ENCODE peak calls at places on chromosomes 3 and 15, in nine cellular contexts. Z is astrocyte, Y is IMR-90, M is heart right ventricle, R is A549, L is HL-60, G is aorta, W is brain microvascular endothelial cell, I is adrenal gland. Q is an unnamed sample.

GRCh38 chr3:102183186-102183585 is 251.6 kb upstream of the ZPLD1 start:
- DNase-seq in R (no peak), L (no peak), M (no peak), Z (no peak), G (no peak), W (no peak), Y (no peak), I (no peak), Q (no peak)

GRCh38 chr3:12427551-12427950 is 56.7 kb upstream of the TSEN2 start:
- DNase-seq in M (no peak), Y (no peak), I (no peak), R (no peak), Z (no peak), G (no peak), L (no peak), W (no peak), Q (no peak)

GRCh38 chr3:146421814-146422748 is 47.3 kb downstream of the PLSCR2 start:
- DNase-seq in I (no peak), Y (peak), G (no peak), M (no peak), R (peak), W (peak), Z (peak), L (no peak), Q (no peak)

GRCh38 chr3:125165189-125165947 is 47.2 kb downstream of the SLC12A8 start:
- DNase-seq in M (no peak), Z (no peak), L (no peak), R (no peak), G (no peak), W (peak), I (peak), Y (peak), Q (no peak)

GRCh38 chr3:61765109-61765876 is 203.9 kb downstream of the PTPRG start:
- DNase-seq in M (no peak), Y (no peak), L (no peak), Z (no peak), I (no peak), R (no peak), W (no peak), G (no peak), Q (no peak)

GRCh38 chr3:21912656-21913055 is 161.6 kb upstream of the ZNF385D start:
- DNase-seq in Y (peak), R (no peak), M (no peak), I (no peak), L (no peak), G (no peak), Z (peak), W (peak), Q (no peak)

GRCh38 chr3:57065588-57065987 is 5.1 kb downstream of the SPATA12 start:
- DNase-seq in L (no peak), G (no peak), I (peak), W (peak), M (no peak), R (peak), Y (peak), Z (peak), Q (no peak)

GRCh38 chr3:109532257-109533216 is 195.2 kb upstream of the DPPA4 start:
- DNase-seq in M (no peak), I (peak), Z (peak), Y (peak), R (no peak), G (no peak), W (peak), L (peak), Q (no peak)

GRCh38 chr15:91193059-91193715 is 93.1 kb downstream of the SV2B start:
- DNase-seq in G (no peak), R (no peak), M (no peak), Y (no peak), Z (no peak), W (no peak), L (no peak), I (no peak), Q (no peak)

GRCh38 chr3:11720220-11721113 is 76.8 kb upstream of the VGLL4 start:
- DNase-seq in Y (peak), L (peak), W (peak), G (peak), M (peak), R (peak), Z (peak), I (peak), Q (no peak)

GRCh38 chr15:90192961-90193786 is 8.0 kb upstream of the SEMA4B start:
- DNase-seq in M (no peak), Z (no peak), G (no peak), R (no peak), I (peak), Y (peak), L (no peak), W (no peak), Q (no peak)

GRCh38 chr15:36469567-36469966 is 109.9 kb upstream of the CDIN1 start:
- DNase-seq in R (no peak), I (no peak), L (no peak), G (no peak), Z (peak), W (peak), Y (peak), M (no peak), Q (no peak)

GRCh38 chr3:54146383-54147239 is 24.3 kb downstream of the CACNA2D3 start:
- DNase-seq in Y (no peak), L (no peak), Z (no peak), W (peak), G (peak), R (peak), M (peak), I (peak), Q (no peak)

GRCh38 chr3:33578325-33579180 is 138.3 kb upstream of the UBP1 start:
- DNase-seq in Y (peak), I (no peak), Z (peak), M (no peak), W (peak), R (peak), G (no peak), L (no peak), Q (peak)

GRCh38 chr3:147397911-147398809 is 8.2 kb downstream of the ZIC4 start:
- DNase-seq in M (no peak), R (no peak), Z (no peak), I (no peak), Y (no peak), W (no peak), L (no peak), G (no peak), Q (no peak)

GRCh38 chr3:43180027-43180426 is 74.1 kb upstream of the POMGNT2 start:
- DNase-seq in M (peak), Z (peak), I (peak), R (no peak), W (peak), G (no peak), Y (peak), L (peak), Q (peak)

GRCh38 chr3:65833761-65834505 is 204.8 kb downstream of the MAGI1 start:
- DNase-seq in W (peak), G (no peak), M (no peak), Y (peak), Z (peak), L (no peak), I (no peak), R (no peak), Q (no peak)

GRCh38 chr15:72936691-72937679 is 115.3 kb upstream of the NEO1 start:
- DNase-seq in W (no peak), R (no peak), L (no peak), Z (no peak), I (no peak), Y (no peak), G (no peak), M (no peak), Q (no peak)

GRCh38 chr3:107704477-107704876 is 181.7 kb downstream of the BBX start:
- DNase-seq in M (no peak), L (no peak), I (no peak), R (no peak), Z (peak), W (peak), Y (peak), G (no peak), Q (no peak)

GRCh38 chr3:33004205-33004604 is 52.8 kb downstream of the CCR4 start:
- DNase-seq in Y (no peak), M (no peak), G (no peak), R (no peak), W (no peak), Z (no peak), L (no peak), I (no peak), Q (no peak)

GRCh38 chr15:57432141-57432701 is 55.9 kb downstream of the CGNL1 start:
- DNase-seq in Z (peak), R (no peak), I (no peak), W (no peak), Y (no peak), L (no peak), M (no peak), G (no peak), Q (no peak)

GRCh38 chr15:45171912-45172311 is 15.9 kb downstream of the SHF start:
- DNase-seq in Z (no peak), L (no peak), G (no peak), Y (no peak), W (no peak), M (no peak), I (no peak), R (no peak), Q (no peak)

GRCh38 chr15:45167631-45168205 is 20.0 kb downstream of the SHF start:
- DNase-seq in M (no peak), G (no peak), W (no peak), R (no peak), Z (no peak), I (no peak), L (no peak), Y (no peak), Q (no peak)

GRCh38 chr15:45168286-45168685 is 19.5 kb downstream of the SHF start:
- DNase-seq in G (no peak), W (no peak), L (no peak), Y (no peak), I (no peak), R (no peak), Z (no peak), M (no peak), Q (no peak)

GRCh38 chr15:45168751-45169551 is 18.8 kb downstream of the SHF start:
- DNase-seq in G (no peak), L (no peak), Y (no peak), M (no peak), Z (no peak), R (no peak), W (no peak), I (no peak), Q (no peak)

DNA sequence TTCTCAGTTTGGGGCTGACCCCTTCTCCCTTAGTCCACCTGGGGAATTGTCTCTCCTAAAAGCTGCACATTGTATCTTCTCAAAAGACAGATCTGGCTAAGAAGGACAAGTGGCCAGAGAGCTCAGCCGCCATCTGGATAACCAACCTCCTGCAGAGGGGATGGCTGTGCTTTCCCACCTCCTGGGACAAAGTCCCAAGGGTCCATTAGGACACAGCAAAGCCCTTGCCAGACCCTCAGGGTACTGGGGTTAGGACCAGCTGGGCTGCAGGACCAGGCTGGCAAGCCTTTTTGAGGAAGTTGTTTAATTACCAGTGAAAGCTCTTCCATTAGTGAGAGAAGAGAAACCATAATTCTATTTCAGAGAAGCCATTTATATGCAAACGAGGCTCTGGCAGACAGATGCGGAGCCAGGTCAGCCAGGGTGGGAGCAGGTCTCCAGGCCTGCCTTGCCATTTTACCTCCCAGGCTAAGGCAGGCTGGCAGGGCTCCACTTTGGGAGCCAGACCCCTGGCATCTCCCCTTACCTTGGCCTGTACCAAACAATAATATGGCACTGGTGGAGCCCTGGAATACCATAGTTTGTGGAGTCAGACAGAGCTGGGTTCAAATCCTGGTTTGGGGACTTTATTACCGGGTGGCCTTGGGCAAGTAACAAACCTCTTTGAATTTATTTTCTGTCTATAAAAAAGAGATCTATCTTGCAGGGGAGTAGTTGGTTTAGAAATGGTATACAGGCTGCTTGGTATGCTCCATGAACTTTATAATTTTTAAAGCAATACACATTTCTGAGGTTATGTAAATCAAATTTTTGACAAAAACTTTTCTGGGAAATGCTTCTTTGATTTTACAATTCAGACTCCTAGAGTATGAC is 17.9 kb downstream of the SHF start:
- DNase-seq in L (no peak), Z (no peak), M (no peak), I (no peak), R (no peak), W (no peak), G (no peak), Y (no peak), Q (no peak)
- H3K27ac ChIP-seq in L (no peak), Z (no peak), M (no peak), I (no peak), R (no peak), W (no peak), G (no peak), Y (no peak), Q (no peak)

GRCh38 chr15:63968122-63968524 is 78.2 kb downstream of the DAPK2 start:
- DNase-seq in I (no peak), R (no peak), G (no peak), W (no peak), Z (no peak), L (no peak), M (no peak), Y (no peak), Q (no peak)
- H3K27ac ChIP-seq in I (no peak), R (no peak), G (no peak), W (no peak), Z (no peak), L (no peak), M (peak), Y (no peak), Q (no peak)

GRCh38 chr15:96894669-96895068 is 564.2 kb downstream of the NR2F2 start:
- DNase-seq in Y (no peak), I (no peak), M (no peak), W (no peak), Z (no peak), G (no peak), L (no peak), R (no peak), Q (no peak)
- H3K27ac ChIP-seq in Y (no peak), I (no peak), M (no peak), W (no peak), Z (no peak), G (no peak), L (no peak), R (no peak), Q (no peak)

GRCh38 chr3:156390846-156391245 is 164.1 kb downstream of the SSR3 start:
- DNase-seq in G (no peak), I (no peak), Z (no peak), W (no peak), M (no peak), R (no peak), Y (no peak), L (no peak), Q (no peak)
- H3K27ac ChIP-seq in G (no peak), I (no peak), Z (no peak), W (no peak), M (no peak), R (no peak), Y (no peak), L (no peak), Q (no peak)

GRCh38 chr15:74423443-74424257 is 10.1 kb downstream of the SEMA7A start:
- DNase-seq in G (no peak), Z (no peak), M (no peak), I (no peak), L (no peak), W (no peak), Y (no peak), R (no peak), Q (no peak)

GRCh38 chr15:74421302-74422245 is 12.2 kb downstream of the SEMA7A start:
- DNase-seq in I (no peak), M (no peak), Z (no peak), R (no peak), Y (no peak), L (no peak), W (no peak), G (no peak), Q (no peak)

GRCh38 chr15:74424901-74425528 is 8.7 kb downstream of the SEMA7A start:
- DNase-seq in I (no peak), Y (no peak), R (no peak), Z (no peak), G (no peak), M (no peak), L (no peak), W (no peak), Q (no peak)

GRCh38 chr15:74422370-74422722 is 11.4 kb downstream of the SEMA7A start:
- DNase-seq in Y (no peak), R (no peak), M (no peak), L (no peak), G (no peak), Z (no peak), W (no peak), I (no peak), Q (no peak)

DNA sequence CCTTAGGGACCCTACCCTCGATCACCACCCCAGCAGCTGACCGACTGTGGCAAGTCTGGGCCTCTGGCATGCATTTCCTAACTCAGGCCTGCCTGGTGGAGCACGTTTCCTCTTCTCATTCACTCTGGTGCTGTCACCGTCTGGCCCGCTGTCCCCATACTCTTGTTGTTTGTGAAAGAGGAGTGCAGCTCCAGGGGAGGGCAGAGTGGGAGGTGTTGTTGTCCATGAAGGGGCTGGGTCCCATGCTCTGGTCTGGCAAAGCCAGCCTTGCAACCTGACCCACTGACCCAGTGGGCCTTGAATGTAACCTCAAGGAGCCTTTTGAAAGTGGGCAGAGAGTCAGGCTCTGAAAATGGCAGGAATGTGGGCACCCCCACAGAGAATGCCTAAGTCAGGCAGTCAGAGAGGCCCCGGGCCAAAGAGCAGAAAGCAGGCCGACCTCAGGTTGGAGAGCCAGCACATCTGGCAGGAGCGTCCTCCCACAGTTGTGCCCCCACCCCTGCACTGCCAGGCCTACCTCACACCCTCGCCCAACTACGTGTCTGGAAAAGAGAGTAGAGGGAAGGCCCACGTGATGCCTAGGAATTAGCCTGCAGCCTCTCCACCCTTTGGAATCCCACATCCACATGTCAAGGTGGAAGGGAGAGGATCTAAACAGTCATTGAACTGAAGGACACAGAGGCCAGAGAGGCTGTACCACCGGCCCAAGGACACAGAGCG is 10.9 kb downstream of the SEMA7A start:
- DNase-seq in Y (peak), L (no peak), R (no peak), Z (peak), W (peak), G (no peak), I (peak), M (no peak), Q (peak)
- H3K27ac ChIP-seq in Y (peak), L (no peak), R (peak), Z (peak), W (no peak), G (no peak), I (no peak), M (no peak), Q (peak)

GRCh38 chr3:188433526-188433855 is 279.5 kb downstream of the LPP start:
- DNase-seq in G (no peak), Z (no peak), W (no peak), Y (no peak), R (no peak), I (no peak), M (no peak), L (no peak), Q (no peak)
- H3K27ac ChIP-seq in G (peak), Z (no peak), W (peak), Y (no peak), R (peak), I (peak), M (peak), L (peak), Q (no peak)

DNA sequence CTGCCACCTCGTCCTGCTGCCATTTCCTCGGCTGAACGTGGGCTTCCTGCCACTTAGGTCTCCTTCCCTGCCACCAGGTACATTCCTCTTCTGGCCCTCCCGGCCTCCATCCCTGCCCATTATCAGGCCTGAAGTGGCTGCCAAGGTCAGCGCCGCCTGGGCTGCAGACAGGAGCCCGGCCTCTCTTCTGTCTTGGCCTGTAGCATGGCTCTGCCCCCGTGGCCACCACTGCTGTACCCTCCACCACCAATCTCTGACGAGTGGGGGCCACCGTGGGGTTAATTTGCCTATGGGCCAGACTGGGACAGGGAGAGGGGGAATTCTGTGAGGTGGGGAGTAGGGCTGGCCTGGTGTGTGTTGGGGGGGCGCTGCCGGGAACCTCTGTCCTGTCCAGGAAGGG is 2.0 kb upstream of the BAHD1 start:
- DNase-seq in G (no peak), R (no peak), L (no peak), Z (no peak), M (no peak), I (peak), W (no peak), Y (no peak), Q (no peak)
- H3K27ac ChIP-seq in G (no peak), R (no peak), L (no peak), Z (no peak), M (no peak), I (no peak), W (no peak), Y (no peak), Q (no peak)

GRCh38 chr3:157384526-157384925 is 52.1 kb upstream of the PTX3 start:
- DNase-seq in G (no peak), M (no peak), R (no peak), Y (no peak), I (no peak), W (no peak), Z (no peak), L (no peak), Q (no peak)
- H3K27ac ChIP-seq in G (no peak), M (no peak), R (no peak), Y (no peak), I (no peak), W (no peak), Z (no peak), L (no peak), Q (no peak)

DNA sequence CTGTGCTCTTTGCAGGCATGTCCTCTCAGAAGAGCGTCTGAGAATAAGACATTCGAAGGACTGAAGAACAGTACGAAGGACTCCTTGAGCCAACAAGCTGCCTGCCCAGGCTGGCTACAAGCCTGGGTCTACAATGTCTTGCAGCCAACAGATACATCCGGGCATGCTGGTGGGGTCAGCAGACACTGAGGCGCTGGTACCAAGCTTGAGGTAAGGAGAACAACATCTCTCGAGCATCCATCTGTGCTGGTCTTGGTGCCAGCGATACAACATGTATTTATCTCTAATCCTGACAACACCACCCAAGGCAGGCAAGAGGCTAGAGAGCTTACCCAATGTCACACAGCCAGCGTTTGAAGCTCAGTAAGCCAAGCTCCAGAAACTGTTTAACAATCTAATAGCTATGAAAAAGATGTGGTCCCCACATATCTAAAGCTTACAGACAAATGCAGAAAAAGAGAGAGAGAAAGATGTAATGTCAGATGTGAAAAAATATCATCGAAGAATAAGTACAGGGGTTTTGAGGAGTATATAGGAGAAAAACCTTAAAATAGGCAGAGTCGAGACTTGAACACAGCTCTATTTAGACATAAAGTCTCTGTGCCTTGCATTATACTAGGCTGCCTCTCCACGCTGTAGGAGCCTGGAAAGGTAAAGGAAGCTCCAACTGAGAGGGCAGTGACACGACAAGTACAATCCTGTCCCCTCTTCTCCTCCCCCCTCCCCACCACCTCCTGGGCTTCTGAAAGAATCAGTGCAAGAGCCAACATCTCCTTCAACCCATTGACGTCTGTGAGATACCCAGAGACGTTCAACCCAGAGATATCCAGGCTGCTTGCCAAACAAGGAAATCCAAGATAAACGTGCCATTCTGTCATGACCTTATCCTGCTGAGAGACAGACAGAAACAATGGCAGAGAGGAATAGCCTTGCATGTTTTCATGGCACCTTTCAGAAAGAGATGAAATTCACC is 39.4 kb downstream of the WWTR1 start:
- DNase-seq in W (peak), I (peak), G (peak), L (no peak), R (no peak), M (peak), Z (peak), Y (no peak), Q (peak)
- H3K27ac ChIP-seq in W (peak), I (no peak), G (peak), L (no peak), R (peak), M (peak), Z (peak), Y (no peak), Q (peak)

Q was measured in keratinocyte.